ENCODE peak calls at places on chromosomes 11 and 22, in four cellular contexts. H is HCT116; D is CD4-positive, alpha-beta T cell; I is colonic mucosa. C is an unnamed sample.

GRCh38 chr11:66207816-66208215 is 60.6 kb upstream of the RAB1B start:
- DNase-seq in H (no peak), D (no peak), I (no peak), C (no peak)

GRCh38 chr11:8019671-8020597 is 32.8 kb downstream of the EIF3F start:
- DNase-seq in H (no peak), D (no peak), I (peak; percentile 15), C (no peak)

GRCh38 chr11:61792310-61793083 is at the start of the genes FEN1 and TMEM258:
- DNase-seq in H (peak; percentile 88), D (peak; percentile 79), I (peak; percentile 89), C (peak; percentile 81)

GRCh38 chr11:199004-199581 is 6.2 kb downstream of the SCGB1C1 start:
- DNase-seq in H (no peak), D (no peak), I (peak; percentile 12), C (no peak)

GRCh38 chr11:46112961-46113617 is 8.2 kb downstream of the PHF21A start:
- DNase-seq in H (peak; percentile 67), D (no peak), I (peak; percentile 39), C (no peak)

GRCh38 chr22:35070451-35071093 is 4.6 kb downstream of the ISX start:
- DNase-seq in H (no peak), D (no peak), I (peak; percentile 23), C (no peak)

GRCh38 chr11:22920939-22921565 is 60.8 kb upstream of the CCDC179 start:
- DNase-seq in H (no peak), D (no peak), I (peak; percentile 23), C (no peak)

GRCh38 chr11:61065955-61066638 is 36.2 kb upstream of the CD5 start:
- DNase-seq in H (no peak), D (peak; percentile 40), I (no peak), C (no peak)

GRCh38 chr22:40739723-40740122 is 60.4 kb downstream of the MCHR1 start:
- DNase-seq in H (no peak), D (no peak), I (no peak), C (no peak)

GRCh38 chr11:102733232-102733875 is 8.6 kb upstream of the MMP8 start:
- DNase-seq in H (peak; percentile 57), D (no peak), I (peak; percentile 82), C (peak; percentile 53)

GRCh38 chr22:48724899-48725298 is 1102.8 kb downstream of the BRD1 start:
- DNase-seq in H (no peak), D (no peak), I (no peak), C (no peak)

GRCh38 chr22:29044657-29045176 is 16.9 kb downstream of the C22orf31 start:
- DNase-seq in H (no peak), D (no peak), I (no peak), C (no peak)

GRCh38 chr22:47337161-47337621 is 574.7 kb downstream of the TBC1D22A start:
- DNase-seq in H (peak; percentile 76), D (no peak), I (no peak), C (no peak)

GRCh38 chr11:62919898-62920640 is 1.1 kb downstream of the CHRM1 start:
- DNase-seq in H (no peak), D (no peak), I (no peak), C (no peak)

GRCh38 chr11:58924230-58924629 is 15.1 kb upstream of the GLYATL1 start:
- DNase-seq in H (no peak), D (no peak), I (no peak), C (no peak)

GRCh38 chr11:111463276-111463675 is 48.9 kb downstream of the BTG4 start:
- DNase-seq in H (no peak), D (no peak), I (no peak), C (no peak)

GRCh38 chr11:72970557-72971118 is 156.4 kb downstream of the ATG16L2 start:
- DNase-seq in H (no peak), D (no peak), I (no peak), C (no peak)

GRCh38 chr22:26404851-26405357 is 24.2 kb upstream of the ASPHD2 start:
- DNase-seq in H (no peak), D (no peak), I (no peak), C (no peak)

GRCh38 chr11:105344938-105345337 is 205.4 kb upstream of the CARD18 start:
- DNase-seq in H (no peak), D (no peak), I (no peak), C (no peak)

GRCh38 chr11:83206221-83206620 is 12.7 kb downstream of the ANKRD42 start:
- DNase-seq in H (no peak), D (no peak), I (no peak), C (no peak)

GRCh38 chr22:43085658-43086606 is 3.3 kb downstream of the TTLL1 start:
- DNase-seq in H (no peak), D (no peak), I (peak; percentile 46), C (no peak)

GRCh38 chr11:84905411-84905810 is 721.7 kb downstream of the DLG2 start:
- DNase-seq in H (no peak), D (no peak), I (no peak), C (no peak)

GRCh38 chr22:25048659-25049657 is 96.4 kb downstream of the KIAA1671 start:
- DNase-seq in H (peak; percentile 46), D (peak; percentile 62), I (peak; percentile 79), C (peak; percentile 36)

GRCh38 chr11:95364324-95365295 is 133.6 kb upstream of the SESN3 start:
- DNase-seq in H (no peak), D (no peak), I (no peak), C (no peak)

GRCh38 chr11:96188625-96189006 is 154.4 kb downstream of the MAML2 start:
- DNase-seq in H (no peak), D (no peak), I (no peak), C (no peak)

GRCh38 chr22:41770715-41771452 is 29.6 kb upstream of the CCDC134 start:
- DNase-seq in H (no peak), D (no peak), I (no peak), C (no peak)

GRCh38 chr11:70112017-70112434 is 33.9 kb downstream of the ANO1 start:
- DNase-seq in H (no peak), D (no peak), I (no peak), C (no peak)

GRCh38 chr11:132039521-132039920 is 669.1 kb downstream of the NTM start:
- DNase-seq in H (no peak), D (no peak), I (no peak), C (no peak)

GRCh38 chr11:65791719-65792213 is 4.9 kb downstream of the OVOL1 start:
- DNase-seq in H (no peak), D (peak; percentile 29), I (peak; percentile 89), C (no peak)

GRCh38 chr11:59158206-59159068 is 13.5 kb upstream of the DTX4 start:
- DNase-seq in H (peak; percentile 47), D (peak; percentile 42), I (peak; percentile 60), C (no peak)

GRCh38 chr11:20164152-20164551 is 3.9 kb upstream of the DBX1 start:
- DNase-seq in H (no peak), D (no peak), I (no peak), C (no peak)
- TF ChIP-seq CTCF in H (no peak), D (no peak), I (no peak), C (no peak)

GRCh38 chr11:9849384-9849783 is 185.5 kb downstream of the SWAP70 start:
- DNase-seq in H (no peak), D (no peak), I (no peak), C (no peak)

GRCh38 chr11:9852465-9852864 is 188.6 kb downstream of the SWAP70 start:
- DNase-seq in H (no peak), D (no peak), I (no peak), C (no peak)

GRCh38 chr11:9850224-9850895 is 186.5 kb downstream of the SWAP70 start:
- DNase-seq in H (no peak), D (no peak), I (no peak), C (no peak)

GRCh38 chr11:9853929-9854557 is 190.2 kb downstream of the SWAP70 start:
- DNase-seq in H (no peak), D (no peak), I (no peak), C (no peak)

GRCh38 chr11:9851366-9851765 is 187.5 kb downstream of the SWAP70 start:
- DNase-seq in H (no peak), D (no peak), I (no peak), C (no peak)
- TF ChIP-seq CTCF in H (no peak), D (no peak), I (no peak), C (no peak)

GRCh38 chr11:64035581-64035980 is at the start of gene FLRT1:
- DNase-seq in H (no peak), D (no peak), I (no peak), C (no peak)

GRCh38 chr11:64034411-64034811 is 1.3 kb upstream of the FLRT1 start:
- DNase-seq in H (no peak), D (no peak), I (no peak), C (no peak)

GRCh38 chr11:64037027-64037633 is 1.4 kb downstream of the FLRT1 start:
- DNase-seq in H (no peak), D (no peak), I (no peak), C (no peak)

GRCh38 chr11:64035081-64035524 is 628 bp upstream of the FLRT1 start:
- DNase-seq in H (no peak), D (no peak), I (no peak), C (no peak)

DNA sequence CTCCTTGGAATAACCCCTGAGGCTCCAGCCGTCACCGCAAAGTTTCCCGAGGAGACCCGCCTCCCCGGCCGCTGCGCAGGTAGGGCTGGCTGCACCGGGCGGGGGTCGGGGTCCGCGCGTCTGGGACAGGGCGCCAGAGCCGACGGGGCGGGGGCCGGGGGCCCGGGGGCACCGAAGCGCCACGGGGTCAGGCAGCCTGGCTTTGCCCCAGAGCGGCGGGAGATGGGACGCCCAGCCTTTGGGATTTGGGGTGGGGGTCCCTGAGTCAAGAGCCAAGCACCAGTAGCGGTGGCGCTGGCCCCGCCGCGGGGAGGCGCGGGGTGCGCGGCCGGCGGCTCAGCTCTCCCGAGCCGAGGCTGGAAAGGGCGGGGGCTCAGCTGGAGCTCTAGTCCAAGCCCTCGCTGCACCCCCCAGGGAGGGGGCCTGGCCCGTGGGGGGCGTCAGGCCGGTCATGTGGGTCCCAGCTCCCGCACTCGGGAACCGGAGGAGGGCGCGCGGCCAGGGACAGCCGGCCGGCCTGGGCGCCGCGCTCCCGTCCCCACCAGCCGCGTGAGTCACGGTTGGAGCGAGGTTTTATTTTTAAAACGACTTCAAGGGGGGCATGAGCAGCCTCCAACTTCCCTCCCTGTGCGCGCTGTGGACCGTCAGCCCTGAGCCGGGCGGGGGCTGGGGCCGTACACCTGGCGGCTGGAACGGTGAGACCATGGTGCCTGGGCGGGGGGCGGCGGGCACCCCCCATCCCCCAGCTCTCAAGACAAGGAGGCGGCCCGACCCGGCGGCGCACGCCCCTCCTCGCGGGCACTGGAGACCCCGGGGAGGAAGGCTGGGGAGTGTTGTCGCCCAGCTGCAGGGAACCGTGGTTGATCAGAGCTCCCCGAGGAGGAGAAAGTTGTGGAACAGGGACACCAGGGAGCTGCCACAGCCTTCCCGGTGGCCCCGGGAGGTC is 623 bp downstream of the FLRT1 start:
- DNase-seq in H (no peak), D (no peak), I (no peak), C (no peak)
- TF ChIP-seq CTCF in H (no peak), D (no peak), I (no peak), C (no peak)

GRCh38 chr11:2074266-2074825 is 64.8 kb downstream of the IGF2 start:
- DNase-seq in H (no peak), D (no peak), I (no peak), C (no peak)
- TF ChIP-seq CTCF in H (peak; percentile 11), D (no peak), I (no peak), C (no peak)

DNA sequence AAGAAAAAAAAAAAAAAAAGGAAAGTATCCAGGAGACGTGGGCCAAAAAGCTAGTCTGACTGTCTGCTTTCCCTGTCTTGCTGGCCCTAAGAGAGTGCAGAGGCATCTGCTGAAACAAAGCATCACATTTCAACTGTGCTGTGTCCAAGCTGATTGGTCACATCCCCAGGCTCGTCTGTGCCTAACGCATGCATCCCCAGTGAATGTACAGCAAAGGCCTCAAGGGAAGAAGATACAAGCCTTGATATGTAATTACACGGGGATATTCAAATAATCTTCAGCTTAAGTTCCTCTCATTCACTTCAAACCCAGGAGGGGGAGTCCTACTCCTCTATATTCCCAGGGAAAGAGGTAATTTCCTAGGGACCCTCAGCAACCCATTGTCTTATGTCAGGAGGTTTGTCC is 5.4 kb upstream of the SORL1 start:
- DNase-seq in H (no peak), D (no peak), I (no peak), C (no peak)
- TF ChIP-seq CTCF in H (peak; percentile 58), D (no peak), I (no peak), C (no peak)